ENCODE peak calls at places on chromosomes 4 and X, in four cellular contexts. X, Y, Z and H are unnamed samples.
A peak's percentile ranks its signal among the peaks of the same experiment; 100 is the strongest.

GRCh38 chr4:114076865-114077264 is 97.4 kb upstream of the ARSJ start:
- DNase-seq in X (no peak), Y (no peak), Z (no peak), H (no peak)

GRCh38 chrX:56787734-56788152 is 58.7 kb downstream of the NBDY start:
- DNase-seq in X (no peak), Y (no peak), Z (no peak), H (no peak)

GRCh38 chr4:83109480-83110221 is 4.9 kb downstream of the PLAC8 start:
- DNase-seq in X (peak; percentile 71), Y (peak; percentile 37), Z (peak; percentile 78), H (peak; percentile 20)

GRCh38 chrX:17591741-17592110 is 145.6 kb upstream of the SCML1 start:
- DNase-seq in X (no peak), Y (no peak), Z (no peak), H (peak; percentile 34)

GRCh38 chr4:24794916-24795665 is at the start of gene SOD3:
- DNase-seq in X (peak; percentile 69), Y (no peak), Z (peak; percentile 91), H (no peak)

GRCh38 chr4:153661915-153662314 is 22.2 kb upstream of the TLR2 start:
- DNase-seq in X (no peak), Y (no peak), Z (no peak), H (no peak)

GRCh38 chrX:66872771-66873170 is 233.9 kb upstream of the EDA2R start:
- DNase-seq in X (no peak), Y (no peak), Z (no peak), H (no peak)

GRCh38 chr4:67393699-67394281 is 151.5 kb downstream of the CENPC start:
- DNase-seq in X (peak; percentile 64), Y (no peak), Z (peak; percentile 67), H (no peak)

GRCh38 chrX:113305496-113305895 is 464.9 kb upstream of the AMOT start:
- DNase-seq in X (no peak), Y (no peak), Z (no peak), H (no peak)

GRCh38 chrX:13966071-13966850 is 63.4 kb downstream of the GEMIN8 start:
- DNase-seq in X (no peak), Y (no peak), Z (no peak), H (no peak)

GRCh38 chr4:8038702-8039251 is 99.1 kb upstream of the AFAP1 start:
- DNase-seq in X (no peak), Y (no peak), Z (no peak), H (no peak)

GRCh38 chrX:51694254-51694653 is 11.6 kb upstream of the CENPVL2 start:
- DNase-seq in X (no peak), Y (no peak), Z (no peak), H (no peak)

GRCh38 chr4:61628282-61628681 is 428.2 kb downstream of the ADGRL3 start:
- DNase-seq in X (no peak), Y (no peak), Z (no peak), H (no peak)

GRCh38 chr4:139951051-139951450 is 202.9 kb downstream of the MAML3 start:
- DNase-seq in X (no peak), Y (no peak), Z (no peak), H (no peak)

GRCh38 chrX:36909584-36909983 is 98.6 kb upstream of the FAM47C start:
- DNase-seq in X (no peak), Y (no peak), Z (no peak), H (no peak)

GRCh38 chrX:14591976-14592375 is 62.6 kb downstream of the GLRA2 start:
- DNase-seq in X (no peak), Y (no peak), Z (no peak), H (no peak)

GRCh38 chrX:101260435-101260834 is 30.7 kb downstream of the TAF7L start:
- DNase-seq in X (peak; percentile 8), Y (no peak), Z (peak; percentile 52), H (peak; percentile 1)
- TF ChIP-seq CTCF in X (peak; percentile 14), Y (no peak), Z (peak; percentile 68), H (no peak)

GRCh38 chrX:119942173-119942819 is 1.3 kb downstream of the NKAP start:
- DNase-seq in X (no peak), Y (no peak), Z (no peak), H (no peak)
- H3K27ac ChIP-seq in X (peak overlapping the region; percentile 92), Y (peak overlapping the region; percentile 91), Z (peak overlapping the region; percentile 76), H (peak overlapping the region; percentile 58)

DNA sequence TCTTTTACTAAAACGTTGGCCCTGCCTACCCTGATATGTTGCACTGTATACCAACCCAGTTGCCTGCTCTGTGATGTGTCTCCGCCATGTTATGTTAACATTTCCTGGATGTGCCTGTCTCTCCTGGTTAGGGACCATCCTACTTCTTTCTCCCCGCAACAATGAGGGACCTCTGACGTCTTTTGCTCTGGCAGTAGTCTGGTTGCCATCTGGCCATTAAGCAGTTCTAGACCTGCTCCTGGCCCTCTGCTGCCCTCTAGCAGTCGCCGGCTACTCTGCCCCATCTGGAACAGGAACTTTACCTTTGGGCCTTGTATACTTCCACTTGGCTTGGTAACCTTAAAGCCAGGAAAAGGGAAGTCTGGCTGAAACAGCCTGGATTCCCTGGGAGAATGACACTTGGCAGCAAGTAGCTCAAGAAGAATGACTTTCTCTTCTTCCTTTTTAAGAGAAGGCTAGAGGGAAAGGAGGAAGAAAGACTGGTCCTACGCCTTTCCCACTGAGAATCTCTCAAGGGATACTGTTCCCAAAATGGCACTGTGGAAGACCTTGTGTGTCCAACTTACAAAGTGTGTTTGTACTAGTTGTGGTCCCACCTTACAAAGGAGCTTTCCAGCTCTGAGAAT is 63.5 kb downstream of the GPC3 start:
- DNase-seq in X (peak; percentile 28), Y (peak; percentile 18), Z (peak; percentile 82), H (peak; percentile 1)
- TF ChIP-seq CTCF in X (peak; percentile 33), Y (no peak), Z (peak; percentile 79), H (no peak)

DNA sequence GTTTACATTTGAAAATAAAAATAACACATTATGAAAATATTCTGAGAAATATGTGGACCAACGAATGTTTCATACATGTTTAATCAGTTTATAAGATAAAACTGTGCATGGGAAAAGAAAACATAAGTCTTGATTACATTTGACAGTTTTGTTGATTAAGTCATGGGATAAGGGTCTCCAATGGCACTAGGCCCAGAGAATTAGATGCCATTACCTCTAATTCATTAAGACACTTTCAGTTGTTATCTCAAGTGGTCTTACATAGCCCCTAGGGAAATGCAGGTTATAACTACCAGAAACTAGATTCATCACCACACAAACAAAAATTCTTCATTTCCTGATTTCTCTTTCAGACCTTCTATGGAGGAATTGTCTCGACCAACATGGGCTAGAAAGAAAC is 300.8 kb downstream of the PCDH7 start:
- DNase-seq in X (no peak), Y (no peak), Z (no peak), H (no peak)
- H3K27ac ChIP-seq in X (no peak overlapping the region), Y (no peak overlapping the region), Z (no peak overlapping the region), H (no peak overlapping the region)

GRCh38 chr4:178275671-178276360 is 833.6 kb upstream of the AGA start:
- DNase-seq in X (no peak), Y (no peak), Z (peak; percentile 74), H (no peak)
- TF ChIP-seq CTCF in X (no peak), Y (no peak), Z (peak; percentile 75), H (no peak)

GRCh38 chr4:112069110-112069509 is 76.1 kb upstream of the FAM241A start:
- DNase-seq in X (no peak), Y (no peak), Z (no peak), H (no peak)
- H3K27ac ChIP-seq in X (no peak overlapping the region), Y (no peak overlapping the region), Z (no peak overlapping the region), H (no peak overlapping the region)

GRCh38 chr4:32748498-32748897 is 2028.3 kb downstream of the PCDH7 start:
- DNase-seq in X (peak; percentile 4), Y (no peak), Z (peak; percentile 19), H (no peak)

GRCh38 chr4:32752962-32753361 is 2032.8 kb downstream of the PCDH7 start:
- DNase-seq in X (no peak), Y (no peak), Z (no peak), H (no peak)

GRCh38 chr4:32745351-32745750 is 2025.2 kb downstream of the PCDH7 start:
- DNase-seq in X (no peak), Y (no peak), Z (no peak), H (no peak)

GRCh38 chr4:32748061-32748460 is 2027.9 kb downstream of the PCDH7 start:
- DNase-seq in X (no peak), Y (no peak), Z (no peak), H (no peak)
- TF ChIP-seq CTCF in X (no peak), Y (no peak), Z (no peak), H (no peak)

GRCh38 chr4:105586638-105587328 is 34.4 kb downstream of the ARHGEF38 start:
- DNase-seq in X (no peak), Y (no peak), Z (no peak), H (no peak)

GRCh38 chr4:105588252-105588651 is 35.8 kb downstream of the ARHGEF38 start:
- DNase-seq in X (no peak), Y (no peak), Z (no peak), H (no peak)

GRCh38 chr4:105587851-105588250 is 35.4 kb downstream of the ARHGEF38 start:
- DNase-seq in X (no peak), Y (no peak), Z (no peak), H (no peak)
- H3K27ac ChIP-seq in X (peak overlapping the region; percentile 60), Y (no peak overlapping the region), Z (no peak overlapping the region), H (no peak overlapping the region)

GRCh38 chr4:4761128-4761991 is 98.1 kb upstream of the MSX1 start:
- DNase-seq in X (no peak), Y (no peak), Z (peak; percentile 87), H (no peak)
- TF ChIP-seq CTCF in X (peak; percentile 41), Y (no peak), Z (peak; percentile 74), H (no peak)